ENCODE peak calls at places on chromosomes 16 and 17, in ten cellular contexts. One of them, this sample, is unnamed.

GRCh38 chr16:86959182-86959651 is 358.0 kb downstream of the C16orf95 start:
- DNase-seq in GM13976: no peak
- DNase-seq in body of pancreas: no peak
- DNase-seq in AG09319: no peak
- DNase-seq in IMR-90: no peak
- DNase-seq in tibial artery: no peak
- DNase-seq in choroid plexus epithelial cell: no peak
- DNase-seq in HFFc6: no peak
- DNase-seq in gastrocnemius medialis: no peak
- DNase-seq in transverse colon: no peak
- DNase-seq in this sample: no peak

GRCh38 chr17:12634789-12635414 is 30.8 kb upstream of the MYOCD start:
- DNase-seq in GM13976: no peak
- DNase-seq in body of pancreas: no peak
- DNase-seq in AG09319: no peak
- DNase-seq in IMR-90: no peak
- DNase-seq in tibial artery: no peak
- DNase-seq in choroid plexus epithelial cell: no peak
- DNase-seq in HFFc6: no peak
- DNase-seq in gastrocnemius medialis: no peak
- DNase-seq in transverse colon: no peak
- DNase-seq in this sample: no peak

GRCh38 chr16:89122322-89122831 is 28.7 kb downstream of the ACSF3 start:
- DNase-seq in GM13976: peak
- DNase-seq in body of pancreas: no peak
- DNase-seq in AG09319: no peak
- DNase-seq in IMR-90: no peak
- DNase-seq in tibial artery: no peak
- DNase-seq in choroid plexus epithelial cell: no peak
- DNase-seq in HFFc6: no peak
- DNase-seq in gastrocnemius medialis: no peak
- DNase-seq in transverse colon: peak
- DNase-seq in this sample: no peak

GRCh38 chr16:63745456-63745855 is 1376.4 kb downstream of the CDH11 start:
- DNase-seq in GM13976: no peak
- DNase-seq in body of pancreas: no peak
- DNase-seq in AG09319: no peak
- DNase-seq in IMR-90: no peak
- DNase-seq in tibial artery: no peak
- DNase-seq in choroid plexus epithelial cell: peak
- DNase-seq in HFFc6: no peak
- DNase-seq in gastrocnemius medialis: no peak
- DNase-seq in transverse colon: no peak
- DNase-seq in this sample: no peak

GRCh38 chr17:60391419-60392041 is 403 bp downstream of the USP32 start:
- DNase-seq in GM13976: no peak
- DNase-seq in body of pancreas: no peak
- DNase-seq in AG09319: no peak
- DNase-seq in IMR-90: no peak
- DNase-seq in tibial artery: no peak
- DNase-seq in choroid plexus epithelial cell: no peak
- DNase-seq in HFFc6: peak
- DNase-seq in gastrocnemius medialis: no peak
- DNase-seq in transverse colon: no peak
- DNase-seq in this sample: no peak

GRCh38 chr17:42642377-42642776 is 16.7 kb upstream of the TUBG2 start:
- DNase-seq in GM13976: no peak
- DNase-seq in body of pancreas: no peak
- DNase-seq in AG09319: no peak
- DNase-seq in IMR-90: no peak
- DNase-seq in tibial artery: no peak
- DNase-seq in choroid plexus epithelial cell: no peak
- DNase-seq in HFFc6: no peak
- DNase-seq in gastrocnemius medialis: no peak
- DNase-seq in transverse colon: no peak
- DNase-seq in this sample: no peak

GRCh38 chr16:64469906-64470702 is 651.8 kb downstream of the CDH11 start:
- DNase-seq in GM13976: no peak
- DNase-seq in body of pancreas: peak
- DNase-seq in AG09319: no peak
- DNase-seq in IMR-90: no peak
- DNase-seq in tibial artery: no peak
- DNase-seq in choroid plexus epithelial cell: peak
- DNase-seq in HFFc6: no peak
- DNase-seq in gastrocnemius medialis: peak
- DNase-seq in transverse colon: no peak
- DNase-seq in this sample: no peak

GRCh38 chr16:51756447-51757123 is 605.5 kb upstream of the SALL1 start:
- DNase-seq in GM13976: no peak
- DNase-seq in body of pancreas: no peak
- DNase-seq in AG09319: no peak
- DNase-seq in IMR-90: no peak
- DNase-seq in tibial artery: no peak
- DNase-seq in choroid plexus epithelial cell: no peak
- DNase-seq in HFFc6: no peak
- DNase-seq in gastrocnemius medialis: no peak
- DNase-seq in transverse colon: no peak
- DNase-seq in this sample: no peak

GRCh38 chr17:10337136-10337535 is 35.7 kb downstream of the MYH13 start:
- DNase-seq in GM13976: no peak
- DNase-seq in body of pancreas: no peak
- DNase-seq in AG09319: no peak
- DNase-seq in IMR-90: peak
- DNase-seq in tibial artery: no peak
- DNase-seq in choroid plexus epithelial cell: no peak
- DNase-seq in HFFc6: peak
- DNase-seq in gastrocnemius medialis: no peak
- DNase-seq in transverse colon: no peak
- DNase-seq in this sample: no peak

GRCh38 chr16:46916980-46917379 is 32.8 kb downstream of the GPT2 start:
- DNase-seq in GM13976: no peak
- DNase-seq in body of pancreas: no peak
- DNase-seq in AG09319: no peak
- DNase-seq in IMR-90: peak
- DNase-seq in tibial artery: no peak
- DNase-seq in choroid plexus epithelial cell: peak
- DNase-seq in HFFc6: no peak
- DNase-seq in gastrocnemius medialis: no peak
- DNase-seq in transverse colon: no peak
- DNase-seq in this sample: no peak

GRCh38 chr17:65079489-65079900 is 23.0 kb upstream of the GNA13 start:
- DNase-seq in GM13976: no peak
- DNase-seq in body of pancreas: no peak
- DNase-seq in AG09319: no peak
- DNase-seq in IMR-90: no peak
- DNase-seq in tibial artery: peak
- DNase-seq in choroid plexus epithelial cell: no peak
- DNase-seq in HFFc6: no peak
- DNase-seq in gastrocnemius medialis: no peak
- DNase-seq in transverse colon: no peak
- DNase-seq in this sample: no peak

GRCh38 chr17:30263552-30264333 is 28.0 kb downstream of the BLMH start:
- DNase-seq in GM13976: no peak
- DNase-seq in body of pancreas: peak
- DNase-seq in AG09319: peak
- DNase-seq in IMR-90: peak
- DNase-seq in tibial artery: no peak
- DNase-seq in choroid plexus epithelial cell: peak
- DNase-seq in HFFc6: no peak
- DNase-seq in gastrocnemius medialis: no peak
- DNase-seq in transverse colon: no peak
- DNase-seq in this sample: no peak

GRCh38 chr16:27867122-27868110 is 196.1 kb downstream of the GSG1L start:
- DNase-seq in GM13976: peak
- DNase-seq in body of pancreas: peak
- DNase-seq in AG09319: peak
- DNase-seq in IMR-90: peak
- DNase-seq in tibial artery: no peak
- DNase-seq in choroid plexus epithelial cell: peak
- DNase-seq in HFFc6: peak
- DNase-seq in gastrocnemius medialis: no peak
- DNase-seq in transverse colon: peak
- DNase-seq in this sample: peak

GRCh38 chr16:79042886-79043285 is 557.7 kb downstream of the MAF start:
- DNase-seq in GM13976: no peak
- DNase-seq in body of pancreas: no peak
- DNase-seq in AG09319: no peak
- DNase-seq in IMR-90: no peak
- DNase-seq in tibial artery: no peak
- DNase-seq in choroid plexus epithelial cell: no peak
- DNase-seq in HFFc6: no peak
- DNase-seq in gastrocnemius medialis: no peak
- DNase-seq in transverse colon: no peak
- DNase-seq in this sample: no peak

GRCh38 chr17:82124101-82124500 is 26.1 kb upstream of the FASN start:
- DNase-seq in GM13976: no peak
- DNase-seq in body of pancreas: no peak
- DNase-seq in AG09319: no peak
- DNase-seq in IMR-90: no peak
- DNase-seq in tibial artery: no peak
- DNase-seq in choroid plexus epithelial cell: no peak
- DNase-seq in HFFc6: no peak
- DNase-seq in gastrocnemius medialis: no peak
- DNase-seq in transverse colon: no peak
- DNase-seq in this sample: no peak

GRCh38 chr17:40485851-40486512 is 15.4 kb downstream of the TNS4 start:
- DNase-seq in GM13976: no peak
- DNase-seq in body of pancreas: peak
- DNase-seq in AG09319: peak
- DNase-seq in IMR-90: peak
- DNase-seq in tibial artery: peak
- DNase-seq in choroid plexus epithelial cell: peak
- DNase-seq in HFFc6: peak
- DNase-seq in gastrocnemius medialis: no peak
- DNase-seq in transverse colon: no peak
- DNase-seq in this sample: no peak

GRCh38 chr16:73504591-73504990 is 456.7 kb upstream of the ZFHX3 start:
- DNase-seq in GM13976: no peak
- DNase-seq in body of pancreas: no peak
- DNase-seq in AG09319: no peak
- DNase-seq in IMR-90: no peak
- DNase-seq in tibial artery: no peak
- DNase-seq in choroid plexus epithelial cell: no peak
- DNase-seq in HFFc6: no peak
- DNase-seq in gastrocnemius medialis: no peak
- DNase-seq in transverse colon: no peak
- DNase-seq in this sample: no peak

GRCh38 chr16:11175850-11176341 is 80.1 kb downstream of the SOCS1 start:
- DNase-seq in GM13976: peak
- DNase-seq in body of pancreas: no peak
- DNase-seq in AG09319: no peak
- DNase-seq in IMR-90: no peak
- DNase-seq in tibial artery: no peak
- DNase-seq in choroid plexus epithelial cell: no peak
- DNase-seq in HFFc6: no peak
- DNase-seq in gastrocnemius medialis: no peak
- DNase-seq in transverse colon: no peak
- DNase-seq in this sample: no peak

GRCh38 chr16:27724491-27724878 is 174.5 kb downstream of the KATNIP start:
- DNase-seq in GM13976: no peak
- DNase-seq in body of pancreas: peak
- DNase-seq in AG09319: no peak
- DNase-seq in IMR-90: no peak
- DNase-seq in tibial artery: no peak
- DNase-seq in choroid plexus epithelial cell: no peak
- DNase-seq in HFFc6: no peak
- DNase-seq in gastrocnemius medialis: no peak
- DNase-seq in transverse colon: no peak
- DNase-seq in this sample: peak

GRCh38 chr17:42101513-42102292 is 3.4 kb upstream of the ZNF385C start:
- DNase-seq in GM13976: peak
- DNase-seq in body of pancreas: peak
- DNase-seq in AG09319: no peak
- DNase-seq in IMR-90: peak
- DNase-seq in tibial artery: peak
- DNase-seq in choroid plexus epithelial cell: peak
- DNase-seq in HFFc6: peak
- DNase-seq in gastrocnemius medialis: peak
- DNase-seq in transverse colon: peak
- DNase-seq in this sample: peak

GRCh38 chr16:11805556-11805955 is 8.5 kb upstream of the ZC3H7A start:
- DNase-seq in GM13976: no peak
- DNase-seq in body of pancreas: no peak
- DNase-seq in AG09319: no peak
- DNase-seq in IMR-90: no peak
- DNase-seq in tibial artery: no peak
- DNase-seq in choroid plexus epithelial cell: no peak
- DNase-seq in HFFc6: no peak
- DNase-seq in gastrocnemius medialis: no peak
- DNase-seq in transverse colon: no peak
- DNase-seq in this sample: no peak

GRCh38 chr16:3514621-3515020 is 13.8 kb downstream of the CLUAP1 start:
- DNase-seq in GM13976: no peak
- DNase-seq in body of pancreas: no peak
- DNase-seq in AG09319: peak
- DNase-seq in IMR-90: peak
- DNase-seq in tibial artery: no peak
- DNase-seq in choroid plexus epithelial cell: peak
- DNase-seq in HFFc6: peak
- DNase-seq in gastrocnemius medialis: no peak
- DNase-seq in transverse colon: no peak
- DNase-seq in this sample: no peak
- TF ChIP-seq CTCF in GM13976: no peak
- TF ChIP-seq CTCF in body of pancreas: no peak
- TF ChIP-seq CTCF in AG09319: no peak
- TF ChIP-seq CTCF in IMR-90: no peak
- TF ChIP-seq CTCF in tibial artery: no peak
- TF ChIP-seq CTCF in choroid plexus epithelial cell: no peak
- TF ChIP-seq CTCF in HFFc6: no peak
- TF ChIP-seq CTCF in gastrocnemius medialis: no peak
- TF ChIP-seq CTCF in transverse colon: no peak
- TF ChIP-seq CTCF in this sample: no peak

GRCh38 chr16:68062910-68063393 is 22.2 kb upstream of the NFATC3 start:
- DNase-seq in GM13976: no peak
- DNase-seq in body of pancreas: no peak
- DNase-seq in AG09319: no peak
- DNase-seq in IMR-90: no peak
- DNase-seq in tibial artery: no peak
- DNase-seq in choroid plexus epithelial cell: no peak
- DNase-seq in HFFc6: no peak
- DNase-seq in gastrocnemius medialis: no peak
- DNase-seq in transverse colon: peak
- DNase-seq in this sample: no peak
- TF ChIP-seq CTCF in GM13976: no peak
- TF ChIP-seq CTCF in body of pancreas: no peak
- TF ChIP-seq CTCF in AG09319: no peak
- TF ChIP-seq CTCF in IMR-90: no peak
- TF ChIP-seq CTCF in tibial artery: no peak
- TF ChIP-seq CTCF in choroid plexus epithelial cell: no peak
- TF ChIP-seq CTCF in HFFc6: no peak
- TF ChIP-seq CTCF in gastrocnemius medialis: no peak
- TF ChIP-seq CTCF in transverse colon: no peak
- TF ChIP-seq CTCF in this sample: no peak

GRCh38 chr16:85098565-85098964 is 13.7 kb downstream of the CIBAR2 start:
- DNase-seq in GM13976: no peak
- DNase-seq in body of pancreas: no peak
- DNase-seq in AG09319: no peak
- DNase-seq in IMR-90: no peak
- DNase-seq in tibial artery: no peak
- DNase-seq in choroid plexus epithelial cell: no peak
- DNase-seq in HFFc6: no peak
- DNase-seq in gastrocnemius medialis: no peak
- DNase-seq in transverse colon: no peak
- DNase-seq in this sample: no peak
- TF ChIP-seq CTCF in GM13976: no peak
- TF ChIP-seq CTCF in body of pancreas: no peak
- TF ChIP-seq CTCF in AG09319: no peak
- TF ChIP-seq CTCF in IMR-90: no peak
- TF ChIP-seq CTCF in tibial artery: no peak
- TF ChIP-seq CTCF in choroid plexus epithelial cell: no peak
- TF ChIP-seq CTCF in HFFc6: no peak
- TF ChIP-seq CTCF in gastrocnemius medialis: no peak
- TF ChIP-seq CTCF in transverse colon: no peak
- TF ChIP-seq CTCF in this sample: no peak

GRCh38 chr17:80949451-80950421 is 41.9 kb upstream of the CHMP6 start:
- DNase-seq in GM13976: no peak
- DNase-seq in body of pancreas: peak
- DNase-seq in AG09319: no peak
- DNase-seq in IMR-90: no peak
- DNase-seq in tibial artery: peak
- DNase-seq in choroid plexus epithelial cell: no peak
- DNase-seq in HFFc6: no peak
- DNase-seq in gastrocnemius medialis: no peak
- DNase-seq in transverse colon: peak
- DNase-seq in this sample: peak
- TF ChIP-seq CTCF in GM13976: no peak
- TF ChIP-seq CTCF in body of pancreas: no peak
- TF ChIP-seq CTCF in AG09319: no peak
- TF ChIP-seq CTCF in IMR-90: no peak
- TF ChIP-seq CTCF in tibial artery: no peak
- TF ChIP-seq CTCF in choroid plexus epithelial cell: no peak
- TF ChIP-seq CTCF in HFFc6: no peak
- TF ChIP-seq CTCF in gastrocnemius medialis: no peak
- TF ChIP-seq CTCF in transverse colon: no peak
- TF ChIP-seq CTCF in this sample: no peak

This sample was measured in adrenal gland.